ENCODE peak calls at places on chromosomes 12 and 14, in ten cellular contexts. E is fibroblast of lung, T is cardiac muscle cell, U is astrocyte of the spinal cord, G is epithelial cell of esophagus, I is left ventricle myocardium inferior, K is sigmoid colon, O is right lobe of liver, D is transverse colon, J is coronary artery. S is an unnamed sample.

GRCh38 chr12:96422192-96422591 is 22.0 kb upstream of the CDK17 start:
- DNase-seq in I (no peak), J (no peak), T (no peak), D (no peak), K (no peak), O (no peak), U (peak; percentile 65), G (no peak), E (peak; percentile 87), S (no peak)

GRCh38 chr12:49352351-49352750 is 5.7 kb downstream of the DNAJC22 start:
- DNase-seq in K (no peak), I (no peak), E (no peak), O (no peak), T (no peak), G (no peak), U (no peak), J (no peak), D (no peak), S (no peak)

GRCh38 chr14:99703381-99703780 is 19.3 kb downstream of the CYP46A1 start:
- DNase-seq in G (no peak), U (no peak), E (no peak), K (no peak), T (no peak), I (no peak), D (no peak), O (no peak), J (no peak), S (no peak)

GRCh38 chr14:57502581-57503254 is 9.1 kb upstream of the CCDC198 start:
- DNase-seq in I (peak; percentile 29), T (no peak), K (no peak), D (no peak), J (no peak), U (peak; percentile 29), O (no peak), G (peak; percentile 11), E (no peak), S (no peak)

GRCh38 chr12:32864731-32865130 is 31.8 kb downstream of the PKP2 start:
- DNase-seq in T (no peak), U (no peak), O (no peak), D (no peak), J (no peak), G (peak; percentile 35), I (no peak), E (no peak), K (no peak), S (no peak)

GRCh38 chr12:130632582-130633174 is 83.4 kb downstream of the RIMBP2 start:
- DNase-seq in O (no peak), G (no peak), I (no peak), D (peak; percentile 39), T (no peak), E (no peak), K (no peak), U (no peak), J (no peak), S (no peak)

GRCh38 chr14:105026789-105027563 is 6.1 kb upstream of the CDCA4 start:
- DNase-seq in K (no peak), U (peak; percentile 66), J (no peak), T (no peak), E (peak; percentile 70), O (no peak), D (no peak), G (peak; percentile 75), I (no peak), S (no peak)

GRCh38 chr14:55957950-55958349 is 160.3 kb upstream of the PELI2 start:
- DNase-seq in K (no peak), E (no peak), U (no peak), J (no peak), G (no peak), O (no peak), T (peak; percentile 4), D (no peak), I (no peak), S (no peak)

GRCh38 chr12:69042970-69043369 is 110.0 kb upstream of the CPM start:
- DNase-seq in I (no peak), D (no peak), G (no peak), U (no peak), E (no peak), K (no peak), J (no peak), O (no peak), T (no peak), S (peak; percentile 26)

DNA sequence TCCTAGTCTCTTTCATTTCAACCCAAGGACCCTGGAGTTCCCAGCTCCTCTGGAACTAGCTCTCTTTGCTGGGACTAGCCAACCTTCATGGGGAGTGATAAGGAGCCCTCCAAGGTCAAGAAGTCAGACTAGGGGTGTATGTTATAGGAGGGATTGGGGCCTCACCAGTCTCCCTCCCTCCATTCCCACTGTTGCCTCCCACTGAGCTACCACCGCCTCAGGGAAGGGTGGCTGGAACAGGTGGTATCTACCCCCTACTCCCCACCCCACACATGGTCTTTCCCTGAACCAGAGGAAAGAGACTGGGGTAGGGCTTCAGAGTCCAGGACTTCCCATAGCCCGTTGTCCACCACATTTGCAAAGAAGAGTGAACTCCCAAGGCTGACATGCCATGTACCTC is 2.4 kb downstream of the ERBB3 start:
- DNase-seq in E (no peak), I (no peak), U (no peak), K (peak; percentile 5), T (no peak), J (no peak), G (no peak), O (no peak), D (no peak), S (no peak)
- H3K4me3 ChIP-seq in E (no peak overlapping the region), I (peak overlapping the region; percentile 25), U (no peak overlapping the region), K (no peak overlapping the region), T (no peak overlapping the region), J (no peak overlapping the region), G (no peak overlapping the region), O (peak overlapping the region; percentile 90), D (peak overlapping the region; percentile 65), S (no peak overlapping the region)

GRCh38 chr12:2974560-2974971 is 15.4 kb downstream of the TEAD4 start:
- DNase-seq in G (peak; percentile 12), I (no peak), J (no peak), U (peak; percentile 28), D (no peak), T (no peak), K (no peak), O (no peak), E (peak; percentile 23), S (no peak)
- H3K4me3 ChIP-seq in G (no peak overlapping the region), I (peak overlapping the region; percentile 49), J (peak overlapping the region; percentile 58), U (no peak overlapping the region), D (no peak overlapping the region), T (no peak overlapping the region), K (no peak overlapping the region), O (no peak overlapping the region), E (no peak overlapping the region), S (no peak overlapping the region)

GRCh38 chr12:1660304-1661187 is 30.3 kb upstream of the ADIPOR2 start:
- DNase-seq in J (no peak), K (peak; percentile 89), I (no peak), G (peak; percentile 96), E (peak; percentile 29), U (no peak), D (peak; percentile 88), T (no peak), O (peak; percentile 92), S (peak; percentile 95)
- H3K4me3 ChIP-seq in J (no peak overlapping the region), K (no peak overlapping the region), I (peak overlapping the region; percentile 72), G (peak overlapping the region; percentile 3), E (no peak overlapping the region), U (no peak overlapping the region), D (no peak overlapping the region), T (no peak overlapping the region), O (peak overlapping the region; percentile 36), S (no peak overlapping the region)

GRCh38 chr14:93112891-93113677 is 2.6 kb downstream of the ITPK1 start:
- DNase-seq in I (peak; percentile 77), D (peak; percentile 90), U (peak; percentile 83), E (peak; percentile 86), J (no peak), O (peak; percentile 72), G (peak; percentile 90), K (peak; percentile 92), T (peak; percentile 93), S (peak; percentile 87)
- H3K4me3 ChIP-seq in I (peak overlapping the region; percentile 75), D (peak overlapping the region; percentile 92), U (peak overlapping the region; percentile 13), E (peak overlapping the region; percentile 75), J (peak overlapping the region; percentile 91), O (peak overlapping the region; percentile 82), G (peak overlapping the region; percentile 70), K (peak overlapping the region; percentile 54), T (no peak overlapping the region), S (no peak overlapping the region)

DNA sequence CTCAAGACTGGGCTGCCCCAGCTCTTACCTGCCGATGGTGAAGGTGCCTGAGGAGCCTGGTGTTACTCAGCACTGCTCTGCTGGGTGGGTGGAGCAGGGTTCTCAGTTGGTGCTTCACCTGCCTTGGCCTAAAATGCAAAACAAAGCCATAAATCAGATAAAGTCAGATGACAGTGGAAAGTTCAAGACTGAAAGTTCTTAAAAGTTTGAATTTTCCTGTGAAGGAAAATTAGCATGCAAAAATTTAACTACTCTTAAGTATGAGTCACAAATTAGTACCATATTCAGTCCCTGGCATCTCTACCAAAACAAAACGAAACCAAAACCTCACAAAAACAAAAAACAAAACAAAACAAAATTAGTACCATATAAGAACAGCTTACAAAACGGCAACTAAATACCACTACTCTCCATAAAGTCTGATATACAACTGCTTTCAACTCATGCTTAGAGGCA is 21.9 kb downstream of the YBX3 start:
- DNase-seq in E (no peak), J (no peak), U (no peak), T (no peak), K (no peak), O (no peak), D (no peak), G (no peak), I (no peak), S (no peak)
- H3K4me3 ChIP-seq in E (no peak overlapping the region), J (no peak overlapping the region), U (no peak overlapping the region), T (no peak overlapping the region), K (no peak overlapping the region), O (no peak overlapping the region), D (no peak overlapping the region), G (no peak overlapping the region), I (no peak overlapping the region), S (no peak overlapping the region)

GRCh38 chr14:50768220-50768619 is 62.7 kb downstream of the NIN start:
- DNase-seq in U (no peak), G (no peak), I (no peak), T (no peak), D (no peak), K (no peak), O (no peak), E (no peak), J (no peak), S (no peak)

GRCh38 chr14:50763386-50764007 is 67.5 kb downstream of the NIN start:
- DNase-seq in T (no peak), O (no peak), D (no peak), U (peak; percentile 94), I (no peak), E (peak; percentile 95), K (no peak), J (no peak), G (no peak), S (peak; percentile 78)

GRCh38 chr14:50762931-50763300 is 68.0 kb downstream of the NIN start:
- DNase-seq in K (no peak), O (no peak), I (no peak), E (no peak), D (no peak), G (no peak), J (no peak), U (no peak), T (no peak), S (no peak)

GRCh38 chr14:50768693-50769092 is 62.3 kb downstream of the NIN start:
- DNase-seq in U (no peak), K (no peak), O (no peak), E (no peak), J (no peak), G (no peak), I (no peak), D (no peak), T (no peak), S (no peak)

GRCh38 chr14:50766338-50766886 is 64.5 kb downstream of the NIN start:
- DNase-seq in J (no peak), K (no peak), O (no peak), I (no peak), G (no peak), T (peak; percentile 31), D (no peak), U (no peak), E (peak; percentile 69), S (peak; percentile 42)
- H3K4me3 ChIP-seq in J (no peak overlapping the region), K (no peak overlapping the region), O (no peak overlapping the region), I (no peak overlapping the region), G (no peak overlapping the region), T (no peak overlapping the region), D (no peak overlapping the region), U (no peak overlapping the region), E (no peak overlapping the region), S (no peak overlapping the region)